ENCODE peak calls at places on chromosomes 3 and 15, in six cellular contexts. One of them, this sample, is unnamed. For H3K9me3 and H3K4me1, the result is how much of the 10 kb centered on the place peaks cover.

GRCh38 chr15:58431221-58432149 is at the start of gene LIPC:
- DNase-seq in tibial artery: no peak
- DNase-seq in cardiac muscle cell: no peak
- DNase-seq in uterus: no peak
- DNase-seq in gastrocnemius medialis: no peak
- DNase-seq in CD8-positive, alpha-beta T cell: no peak
- DNase-seq in this sample: no peak

GRCh38 chr15:41367418-41367817 is 34.7 kb downstream of the NUSAP1 start:
- DNase-seq in tibial artery: no peak
- DNase-seq in cardiac muscle cell: no peak
- DNase-seq in uterus: no peak
- DNase-seq in gastrocnemius medialis: peak
- DNase-seq in CD8-positive, alpha-beta T cell: no peak
- DNase-seq in this sample: no peak

GRCh38 chr3:11544413-11545181 is 99.1 kb downstream of the VGLL4 start:
- DNase-seq in tibial artery: peak
- DNase-seq in cardiac muscle cell: peak
- DNase-seq in uterus: peak
- DNase-seq in gastrocnemius medialis: no peak
- DNase-seq in CD8-positive, alpha-beta T cell: no peak
- DNase-seq in this sample: peak

GRCh38 chr3:131356006-131356405 is 25.6 kb upstream of the NUDT16 start:
- DNase-seq in tibial artery: no peak
- DNase-seq in cardiac muscle cell: no peak
- DNase-seq in uterus: no peak
- DNase-seq in gastrocnemius medialis: no peak
- DNase-seq in CD8-positive, alpha-beta T cell: no peak
- DNase-seq in this sample: no peak

GRCh38 chr3:149442845-149443544 is 31.5 kb upstream of the TM4SF4 start:
- DNase-seq in tibial artery: no peak
- DNase-seq in cardiac muscle cell: peak
- DNase-seq in uterus: no peak
- DNase-seq in gastrocnemius medialis: no peak
- DNase-seq in CD8-positive, alpha-beta T cell: no peak
- DNase-seq in this sample: no peak

GRCh38 chr15:63818191-63818590 is 15.6 kb downstream of the HERC1 start:
- DNase-seq in tibial artery: no peak
- DNase-seq in cardiac muscle cell: peak
- DNase-seq in uterus: no peak
- DNase-seq in gastrocnemius medialis: no peak
- DNase-seq in CD8-positive, alpha-beta T cell: no peak
- DNase-seq in this sample: no peak

GRCh38 chr3:15325228-15325627 is 7.2 kb downstream of the SH3BP5 start:
- DNase-seq in tibial artery: no peak
- DNase-seq in cardiac muscle cell: peak
- DNase-seq in uterus: peak
- DNase-seq in gastrocnemius medialis: peak
- DNase-seq in CD8-positive, alpha-beta T cell: no peak
- DNase-seq in this sample: no peak

GRCh38 chr15:97654677-97655076 is 305.8 kb upstream of the ARRDC4 start:
- DNase-seq in tibial artery: no peak
- DNase-seq in cardiac muscle cell: no peak
- DNase-seq in uterus: no peak
- DNase-seq in gastrocnemius medialis: no peak
- DNase-seq in CD8-positive, alpha-beta T cell: no peak
- DNase-seq in this sample: no peak

GRCh38 chr15:77282333-77282732 is 137.6 kb downstream of the PEAK1 start:
- DNase-seq in tibial artery: no peak
- DNase-seq in cardiac muscle cell: peak
- DNase-seq in uterus: peak
- DNase-seq in gastrocnemius medialis: peak
- DNase-seq in CD8-positive, alpha-beta T cell: no peak
- DNase-seq in this sample: no peak

GRCh38 chr15:66803182-66803729 is 101.2 kb downstream of the SMAD6 start:
- DNase-seq in tibial artery: peak
- DNase-seq in cardiac muscle cell: peak
- DNase-seq in uterus: peak
- DNase-seq in gastrocnemius medialis: peak
- DNase-seq in CD8-positive, alpha-beta T cell: no peak
- DNase-seq in this sample: peak

GRCh38 chr3:161148832-161149475 is 43.8 kb upstream of the B3GALNT1 start:
- DNase-seq in tibial artery: no peak
- DNase-seq in cardiac muscle cell: peak
- DNase-seq in uterus: no peak
- DNase-seq in gastrocnemius medialis: no peak
- DNase-seq in CD8-positive, alpha-beta T cell: no peak
- DNase-seq in this sample: no peak

GRCh38 chr3:48596676-48597407 is 1.7 kb upstream of the COL7A1 start:
- DNase-seq in tibial artery: no peak
- DNase-seq in cardiac muscle cell: no peak
- DNase-seq in uterus: no peak
- DNase-seq in gastrocnemius medialis: no peak
- DNase-seq in CD8-positive, alpha-beta T cell: no peak
- DNase-seq in this sample: no peak

GRCh38 chr3:88231207-88231606 is 81.4 kb downstream of the C3orf38 start:
- DNase-seq in tibial artery: no peak
- DNase-seq in cardiac muscle cell: peak
- DNase-seq in uterus: no peak
- DNase-seq in gastrocnemius medialis: no peak
- DNase-seq in CD8-positive, alpha-beta T cell: no peak
- DNase-seq in this sample: no peak

GRCh38 chr15:52615302-52615701 is 46.5 kb upstream of the ARPP19 start:
- DNase-seq in tibial artery: no peak
- DNase-seq in cardiac muscle cell: no peak
- DNase-seq in uterus: no peak
- DNase-seq in gastrocnemius medialis: no peak
- DNase-seq in CD8-positive, alpha-beta T cell: no peak
- DNase-seq in this sample: no peak

GRCh38 chr15:90812881-90813280 is 55.5 kb upstream of the FURIN start:
- DNase-seq in tibial artery: no peak
- DNase-seq in cardiac muscle cell: no peak
- DNase-seq in uterus: no peak
- DNase-seq in gastrocnemius medialis: no peak
- DNase-seq in CD8-positive, alpha-beta T cell: no peak
- DNase-seq in this sample: no peak

GRCh38 chr3:71189480-71189879 is 394.0 kb downstream of the FOXP1 start:
- DNase-seq in tibial artery: no peak
- DNase-seq in cardiac muscle cell: no peak
- DNase-seq in uterus: no peak
- DNase-seq in gastrocnemius medialis: no peak
- DNase-seq in CD8-positive, alpha-beta T cell: no peak
- DNase-seq in this sample: no peak

GRCh38 chr15:85800460-85801123 is 5.9 kb upstream of the KLHL25 start:
- DNase-seq in tibial artery: no peak
- DNase-seq in cardiac muscle cell: peak
- DNase-seq in uterus: no peak
- DNase-seq in gastrocnemius medialis: peak
- DNase-seq in CD8-positive, alpha-beta T cell: no peak
- DNase-seq in this sample: peak

GRCh38 chr15:61749169-61749568 is 311.1 kb downstream of the VPS13C start:
- DNase-seq in tibial artery: no peak
- DNase-seq in cardiac muscle cell: no peak
- DNase-seq in uterus: no peak
- DNase-seq in gastrocnemius medialis: no peak
- DNase-seq in CD8-positive, alpha-beta T cell: no peak
- DNase-seq in this sample: no peak

GRCh38 chr15:57457726-57458125 is 81.4 kb downstream of the CGNL1 start:
- DNase-seq in tibial artery: no peak
- DNase-seq in cardiac muscle cell: peak
- DNase-seq in uterus: no peak
- DNase-seq in gastrocnemius medialis: no peak
- DNase-seq in CD8-positive, alpha-beta T cell: no peak
- DNase-seq in this sample: no peak

GRCh38 chr3:52123106-52123708 is 31.0 kb downstream of the POC1A start:
- DNase-seq in tibial artery: peak
- DNase-seq in cardiac muscle cell: peak
- DNase-seq in uterus: peak
- DNase-seq in gastrocnemius medialis: peak
- DNase-seq in CD8-positive, alpha-beta T cell: peak
- DNase-seq in this sample: peak

GRCh38 chr3:1611824-1612223 is 486.8 kb upstream of the CNTN4 start:
- DNase-seq in tibial artery: no peak
- DNase-seq in cardiac muscle cell: no peak
- DNase-seq in uterus: no peak
- DNase-seq in gastrocnemius medialis: no peak
- DNase-seq in CD8-positive, alpha-beta T cell: no peak
- DNase-seq in this sample: no peak

GRCh38 chr3:124542483-124542882 is 187.8 kb upstream of the UMPS start:
- DNase-seq in tibial artery: no peak
- DNase-seq in cardiac muscle cell: no peak
- DNase-seq in uterus: no peak
- DNase-seq in gastrocnemius medialis: no peak
- DNase-seq in CD8-positive, alpha-beta T cell: no peak
- DNase-seq in this sample: no peak

GRCh38 chr3:73409405-73409804 is 215.3 kb downstream of the PDZRN3 start:
- DNase-seq in tibial artery: no peak
- DNase-seq in cardiac muscle cell: no peak
- DNase-seq in uterus: no peak
- DNase-seq in gastrocnemius medialis: no peak
- DNase-seq in CD8-positive, alpha-beta T cell: no peak
- DNase-seq in this sample: no peak

GRCh38 chr15:25184356-25185155 is 229.8 kb downstream of the SNRPN start:
- DNase-seq in tibial artery: no peak
- DNase-seq in cardiac muscle cell: no peak
- DNase-seq in uterus: no peak
- DNase-seq in gastrocnemius medialis: peak
- DNase-seq in CD8-positive, alpha-beta T cell: no peak
- DNase-seq in this sample: peak
- H3K9me3 ChIP-seq in tibial artery: half or more
- H3K9me3 ChIP-seq in cardiac muscle cell: under half
- H3K9me3 ChIP-seq in uterus: under half
- H3K9me3 ChIP-seq in gastrocnemius medialis: under half
- H3K9me3 ChIP-seq in CD8-positive, alpha-beta T cell: under half
- H3K9me3 ChIP-seq in this sample: under half

DNA sequence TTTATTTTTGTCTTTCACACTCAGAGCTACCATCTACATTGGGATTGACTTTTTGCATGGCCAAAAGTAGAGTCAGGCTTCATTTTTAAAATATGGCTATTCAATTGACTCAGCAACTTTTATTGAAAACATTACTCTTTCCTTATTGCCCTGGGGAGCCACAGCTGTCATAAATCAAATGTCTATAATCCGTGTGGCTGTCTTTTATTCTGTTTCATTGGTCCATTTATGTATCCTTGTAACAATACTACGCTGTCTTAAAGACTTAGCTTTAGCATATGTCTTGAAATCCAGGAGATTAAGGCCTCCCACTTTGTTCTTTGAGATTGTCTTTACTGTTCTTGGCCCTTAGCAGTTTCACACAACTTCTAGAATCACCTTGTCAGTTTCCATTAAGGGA is 55.2 kb downstream of the CEMIP start:
- DNase-seq in tibial artery: no peak
- DNase-seq in cardiac muscle cell: no peak
- DNase-seq in uterus: no peak
- DNase-seq in gastrocnemius medialis: no peak
- DNase-seq in CD8-positive, alpha-beta T cell: no peak
- DNase-seq in this sample: no peak
- H3K27ac ChIP-seq in tibial artery: peak
- H3K27ac ChIP-seq in cardiac muscle cell: no peak
- H3K27ac ChIP-seq in uterus: no peak
- H3K27ac ChIP-seq in gastrocnemius medialis: no peak
- H3K27ac ChIP-seq in CD8-positive, alpha-beta T cell: no peak
- H3K27ac ChIP-seq in this sample: no peak

DNA sequence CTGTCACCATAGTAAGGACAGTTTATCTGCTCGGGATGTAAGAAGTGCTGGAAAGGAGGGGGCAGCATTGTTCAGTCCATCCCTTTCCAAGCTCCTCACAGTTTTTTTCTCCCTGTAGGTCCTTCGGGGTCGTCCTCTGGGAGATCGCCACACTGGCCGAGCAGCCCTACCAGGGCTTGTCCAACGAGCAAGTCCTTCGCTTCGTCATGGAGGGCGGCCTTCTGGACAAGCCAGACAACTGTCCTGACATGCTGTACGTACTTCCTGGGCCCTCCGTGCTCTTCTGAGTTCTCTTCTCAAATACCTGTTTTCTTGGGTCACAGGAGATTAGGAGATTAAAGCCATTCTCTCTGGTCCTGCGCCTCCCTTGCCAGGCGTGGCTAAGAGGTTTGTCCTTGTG is 59.1 kb downstream of the PGPEP1L start:
- DNase-seq in tibial artery: no peak
- DNase-seq in cardiac muscle cell: no peak
- DNase-seq in uterus: no peak
- DNase-seq in gastrocnemius medialis: no peak
- DNase-seq in CD8-positive, alpha-beta T cell: no peak
- DNase-seq in this sample: no peak
- H3K4me1 ChIP-seq in tibial artery: under half
- H3K4me1 ChIP-seq in cardiac muscle cell: under half
- H3K4me1 ChIP-seq in uterus: under half
- H3K4me1 ChIP-seq in gastrocnemius medialis: half or more
- H3K4me1 ChIP-seq in CD8-positive, alpha-beta T cell: under half
- H3K4me1 ChIP-seq in this sample: half or more

DNA sequence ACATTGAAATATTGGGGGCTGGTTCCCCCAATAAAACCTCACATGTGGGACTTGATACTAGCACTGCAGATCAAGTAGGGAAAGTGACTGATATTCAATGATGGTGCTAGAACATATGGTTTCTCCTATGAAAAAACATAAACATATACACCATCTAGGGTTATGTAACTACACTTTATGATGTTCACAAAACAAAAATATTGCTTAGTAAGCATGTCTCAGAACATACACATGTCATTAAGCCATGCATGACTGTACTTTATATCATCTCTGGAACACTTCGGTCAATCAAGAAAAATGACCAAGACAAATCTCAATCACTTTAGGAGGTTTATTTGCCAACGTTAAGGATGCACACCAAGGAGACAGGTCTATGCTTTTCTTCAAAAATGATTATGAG is 57.4 kb downstream of the ZNF717 start:
- DNase-seq in tibial artery: no peak
- DNase-seq in cardiac muscle cell: no peak
- DNase-seq in uterus: no peak
- DNase-seq in gastrocnemius medialis: no peak
- DNase-seq in CD8-positive, alpha-beta T cell: no peak
- DNase-seq in this sample: no peak
- H3K9me3 ChIP-seq in tibial artery: half or more
- H3K9me3 ChIP-seq in cardiac muscle cell: under half
- H3K9me3 ChIP-seq in uterus: under half
- H3K9me3 ChIP-seq in gastrocnemius medialis: under half
- H3K9me3 ChIP-seq in CD8-positive, alpha-beta T cell: under half
- H3K9me3 ChIP-seq in this sample: half or more

This sample was measured in psoas muscle.